ENCODE peak calls at places on chromosomes 13 and 19, in ten cellular contexts. U, P, X, B, A, F, Y, I, E and L are unnamed samples.
A peak's percentile ranks its signal among the peaks of the same experiment; 100 is the strongest.

GRCh38 chr19:48608798-48609263 is 2.3 kb downstream of the SPACA4 start:
- DNase-seq in U (no peak), P (peak; percentile 61), X (no peak), B (peak; percentile 63), A (no peak), F (no peak), Y (peak; percentile 79), I (peak; percentile 34), E (peak; percentile 76), L (no peak)

GRCh38 chr13:59038824-59039223 is 1124.9 kb downstream of the DIAPH3 start:
- DNase-seq in U (no peak), P (peak; percentile 67), X (no peak), B (peak; percentile 28), A (no peak), F (no peak), Y (peak; percentile 44), I (peak; percentile 69), E (no peak), L (peak; percentile 15)

GRCh38 chr13:96027496-96027895 is 25.7 kb downstream of the UGGT2 start:
- DNase-seq in U (no peak), P (no peak), X (no peak), B (no peak), A (no peak), F (no peak), Y (no peak), I (no peak), E (no peak), L (no peak)

GRCh38 chr19:12872941-12873890 is 8.0 kb downstream of the DNASE2 start:
- DNase-seq in U (no peak), P (no peak), X (peak; percentile 63), B (peak; percentile 50), A (no peak), F (no peak), Y (no peak), I (peak; percentile 43), E (peak; percentile 67), L (peak; percentile 37)

GRCh38 chr13:41562083-41562482 is 104.7 kb downstream of the RGCC start:
- DNase-seq in U (peak; percentile 42), P (peak; percentile 88), X (no peak), B (peak; percentile 82), A (no peak), F (no peak), Y (no peak), I (peak; percentile 96), E (no peak), L (peak; percentile 92)

GRCh38 chr19:33812388-33813330 is 16.0 kb downstream of the KCTD15 start:
- DNase-seq in U (no peak), P (no peak), X (peak; percentile 40), B (no peak), A (no peak), F (no peak), Y (no peak), I (no peak), E (no peak), L (no peak)

GRCh38 chr19:14943601-14944000 is 2.3 kb downstream of the OR7C2 start:
- DNase-seq in U (peak; percentile 93), P (no peak), X (no peak), B (no peak), A (no peak), F (no peak), Y (no peak), I (no peak), E (no peak), L (no peak)

GRCh38 chr13:97583884-97584497 is 150.0 kb downstream of the RAP2A start:
- DNase-seq in U (no peak), P (no peak), X (no peak), B (no peak), A (no peak), F (no peak), Y (no peak), I (no peak), E (no peak), L (no peak)

GRCh38 chr19:42140125-42140754 is 8.0 kb upstream of the POU2F2 start:
- DNase-seq in U (no peak), P (peak; percentile 90), X (no peak), B (peak; percentile 85), A (no peak), F (no peak), Y (no peak), I (peak; percentile 73), E (peak; percentile 83), L (peak; percentile 72)

GRCh38 chr13:52371736-52372247 is 34.2 kb downstream of the THSD1 start:
- DNase-seq in U (no peak), P (peak; percentile 64), X (no peak), B (peak; percentile 51), A (no peak), F (no peak), Y (no peak), I (peak; percentile 70), E (no peak), L (peak; percentile 63)

GRCh38 chr19:12828494-12828893 is 5.9 kb downstream of the RTBDN start:
- DNase-seq in U (no peak), P (no peak), X (no peak), B (peak; percentile 45), A (no peak), F (no peak), Y (peak; percentile 3), I (no peak), E (peak; percentile 78), L (no peak)

GRCh38 chr19:34960103-34960805 is 3.8 kb downstream of the ZNF792 start:
- DNase-seq in U (peak; percentile 92), P (peak; percentile 87), X (no peak), B (peak; percentile 55), A (peak; percentile 59), F (no peak), Y (no peak), I (peak; percentile 89), E (no peak), L (peak; percentile 86)

GRCh38 chr13:101917833-101918755 is 465.6 kb downstream of the ITGBL1 start:
- DNase-seq in U (no peak), P (no peak), X (no peak), B (no peak), A (no peak), F (no peak), Y (peak; percentile 94), I (no peak), E (peak; percentile 27), L (no peak)

GRCh38 chr13:72728290-72728605 is 525 bp downstream of the BORA start:
- DNase-seq in U (no peak), P (no peak), X (no peak), B (no peak), A (no peak), F (no peak), Y (no peak), I (no peak), E (no peak), L (no peak)

GRCh38 chr19:7303470-7303869 is 9.3 kb upstream of the INSR start:
- DNase-seq in U (no peak), P (no peak), X (no peak), B (no peak), A (no peak), F (no peak), Y (no peak), I (no peak), E (no peak), L (no peak)

GRCh38 chr13:26051231-26052135 is at the start of gene SHISA2:
- DNase-seq in U (no peak), P (peak; percentile 89), X (no peak), B (peak; percentile 90), A (no peak), F (no peak), Y (peak; percentile 46), I (peak; percentile 78), E (peak; percentile 89), L (peak; percentile 31)

GRCh38 chr13:36815069-36815468 is 4.0 kb upstream of the RFXAP start:
- DNase-seq in U (no peak), P (no peak), X (no peak), B (peak; percentile 24), A (no peak), F (no peak), Y (no peak), I (no peak), E (no peak), L (no peak)

GRCh38 chr13:73492811-73493210 is 434.0 kb downstream of the KLF5 start:
- DNase-seq in U (no peak), P (no peak), X (no peak), B (no peak), A (no peak), F (no peak), Y (no peak), I (peak; percentile 20), E (no peak), L (no peak)

GRCh38 chr19:39031368-39032163 is 783 bp downstream of the FBXO27 start:
- DNase-seq in U (peak; percentile 33), P (peak; percentile 95), X (peak; percentile 99), B (peak; percentile 67), A (peak; percentile 92), F (peak; percentile 40), Y (no peak), I (peak; percentile 61), E (peak; percentile 98), L (no peak)